ENCODE peak calls at places on chromosomes 5 and 9, in four cellular contexts. One of them, this sample, is unnamed.

GRCh38 chr9:93567271-93567959 is 9.0 kb upstream of the PHF2 start:
- DNase-seq in Karpas-422: no peak
- DNase-seq in ovary: no peak
- DNase-seq in IMR-90: no peak
- DNase-seq in this sample: no peak

GRCh38 chr5:118806571-118806970 is 181.8 kb downstream of the DTWD2 start:
- DNase-seq in ovary: no peak
- DNase-seq in IMR-90: no peak
- DNase-seq in Karpas-422: no peak
- DNase-seq in this sample: no peak

GRCh38 chr5:111681791-111682190 is 75.2 kb downstream of the NREP start:
- DNase-seq in IMR-90: peak
- DNase-seq in ovary: no peak
- DNase-seq in Karpas-422: peak
- DNase-seq in this sample: no peak

GRCh38 chr5:71860048-71860447 is 141.0 kb downstream of the CARTPT start:
- DNase-seq in Karpas-422: no peak
- DNase-seq in ovary: no peak
- DNase-seq in IMR-90: no peak
- DNase-seq in this sample: no peak

GRCh38 chr9:27491164-27491563 is 32.9 kb upstream of the IFNK start:
- DNase-seq in IMR-90: no peak
- DNase-seq in ovary: no peak
- DNase-seq in Karpas-422: no peak
- DNase-seq in this sample: no peak

GRCh38 chr5:1975406-1975715 is 92.6 kb upstream of the IRX4 start:
- DNase-seq in IMR-90: no peak
- DNase-seq in Karpas-422: no peak
- DNase-seq in ovary: no peak
- DNase-seq in this sample: no peak

GRCh38 chr5:148913985-148914421 is 87.6 kb downstream of the ADRB2 start:
- DNase-seq in Karpas-422: no peak
- DNase-seq in ovary: no peak
- DNase-seq in IMR-90: peak
- DNase-seq in this sample: no peak

GRCh38 chr9:86500667-86501435 is 146.6 kb upstream of the TUT7 start:
- DNase-seq in ovary: no peak
- DNase-seq in IMR-90: peak
- DNase-seq in Karpas-422: no peak
- DNase-seq in this sample: no peak

GRCh38 chr5:41193462-41194166 is 19.7 kb downstream of the C6 start:
- DNase-seq in IMR-90: peak
- DNase-seq in Karpas-422: no peak
- DNase-seq in ovary: peak
- DNase-seq in this sample: peak

GRCh38 chr5:74237746-74238145 is 402.8 kb downstream of the ENC1 start:
- DNase-seq in IMR-90: no peak
- DNase-seq in Karpas-422: no peak
- DNase-seq in ovary: no peak
- DNase-seq in this sample: no peak

GRCh38 chr5:175444060-175444904 is at the start of gene DRD1:
- DNase-seq in ovary: no peak
- DNase-seq in IMR-90: peak
- DNase-seq in Karpas-422: peak
- DNase-seq in this sample: peak

GRCh38 chr5:90843443-90843842 is 284.8 kb downstream of the ADGRV1 start:
- DNase-seq in IMR-90: no peak
- DNase-seq in Karpas-422: no peak
- DNase-seq in ovary: no peak
- DNase-seq in this sample: no peak

GRCh38 chr5:17243287-17244063 is 26.0 kb downstream of the BASP1 start:
- DNase-seq in IMR-90: no peak
- DNase-seq in ovary: no peak
- DNase-seq in Karpas-422: no peak
- DNase-seq in this sample: no peak

GRCh38 chr9:127812009-127812408 is 9.3 kb downstream of the FPGS start:
- DNase-seq in ovary: no peak
- DNase-seq in Karpas-422: no peak
- DNase-seq in IMR-90: no peak
- DNase-seq in this sample: no peak

GRCh38 chr5:90421136-90421535 is 11.6 kb upstream of the CETN3 start:
- DNase-seq in ovary: no peak
- DNase-seq in Karpas-422: peak
- DNase-seq in IMR-90: peak
- DNase-seq in this sample: no peak

GRCh38 chr9:710951-711745 is 130.3 kb upstream of the DMRT1 start:
- DNase-seq in Karpas-422: no peak
- DNase-seq in ovary: no peak
- DNase-seq in IMR-90: no peak
- DNase-seq in this sample: no peak

GRCh38 chr5:140345919-140346347 is 470 bp downstream of the HBEGF start:
- DNase-seq in ovary: peak
- DNase-seq in Karpas-422: no peak
- DNase-seq in IMR-90: peak
- DNase-seq in this sample: peak

GRCh38 chr5:10760976-10761841 is at the start of gene DAP:
- DNase-seq in ovary: peak
- DNase-seq in Karpas-422: peak
- DNase-seq in IMR-90: peak
- DNase-seq in this sample: peak

GRCh38 chr9:126635661-126636439 is 22.1 kb downstream of the LMX1B start:
- DNase-seq in IMR-90: no peak
- DNase-seq in ovary: no peak
- DNase-seq in Karpas-422: no peak
- DNase-seq in this sample: no peak

GRCh38 chr5:145834554-145834916 is 607 bp downstream of the PRELID2 start:
- DNase-seq in ovary: no peak
- DNase-seq in IMR-90: no peak
- DNase-seq in Karpas-422: no peak
- DNase-seq in this sample: no peak

GRCh38 chr5:159669559-159669958 is 246.7 kb upstream of the ADRA1B start:
- DNase-seq in IMR-90: no peak
- DNase-seq in Karpas-422: no peak
- DNase-seq in ovary: no peak
- DNase-seq in this sample: no peak

GRCh38 chr5:56270058-56270457 is 36.9 kb upstream of the ANKRD55 start:
- DNase-seq in ovary: no peak
- DNase-seq in IMR-90: no peak
- DNase-seq in Karpas-422: peak
- DNase-seq in this sample: no peak

GRCh38 chr5:158951951-158952545 is 147.7 kb downstream of the EBF1 start:
- DNase-seq in IMR-90: no peak
- DNase-seq in ovary: no peak
- DNase-seq in Karpas-422: peak
- DNase-seq in this sample: no peak

GRCh38 chr5:40754381-40755092 is 1.2 kb downstream of the TTC33 start:
- DNase-seq in IMR-90: peak
- DNase-seq in Karpas-422: peak
- DNase-seq in ovary: no peak
- DNase-seq in this sample: no peak

GRCh38 chr9:122370869-122371467 is at the start of gene PTGS1:
- DNase-seq in IMR-90: peak
- DNase-seq in Karpas-422: peak
- DNase-seq in ovary: no peak
- DNase-seq in this sample: no peak

GRCh38 chr9:89969156-89969566 is 364.3 kb downstream of the GADD45G start:
- DNase-seq in Karpas-422: no peak
- DNase-seq in IMR-90: peak
- DNase-seq in ovary: no peak
- DNase-seq in this sample: no peak

GRCh38 chr5:115873392-115873791 is 31.7 kb downstream of the AP3S1 start:
- DNase-seq in IMR-90: peak
- DNase-seq in ovary: no peak
- DNase-seq in Karpas-422: no peak
- DNase-seq in this sample: no peak

GRCh38 chr9:120989065-120989464 is 61.0 kb downstream of the C5 start:
- DNase-seq in IMR-90: no peak
- DNase-seq in ovary: no peak
- DNase-seq in Karpas-422: no peak
- DNase-seq in this sample: no peak

GRCh38 chr5:178859625-178860521 is at the start of gene ZNF354B:
- DNase-seq in ovary: peak
- DNase-seq in Karpas-422: peak
- DNase-seq in IMR-90: peak
- DNase-seq in this sample: peak

GRCh38 chr9:5671711-5672353 is 42.9 kb downstream of the RIC1 start:
- DNase-seq in Karpas-422: no peak
- DNase-seq in ovary: no peak
- DNase-seq in IMR-90: no peak
- DNase-seq in this sample: no peak

GRCh38 chr5:171492781-171493180 is 73.3 kb downstream of the FGF18 start:
- DNase-seq in ovary: no peak
- DNase-seq in IMR-90: no peak
- DNase-seq in Karpas-422: no peak
- DNase-seq in this sample: no peak

DNA sequence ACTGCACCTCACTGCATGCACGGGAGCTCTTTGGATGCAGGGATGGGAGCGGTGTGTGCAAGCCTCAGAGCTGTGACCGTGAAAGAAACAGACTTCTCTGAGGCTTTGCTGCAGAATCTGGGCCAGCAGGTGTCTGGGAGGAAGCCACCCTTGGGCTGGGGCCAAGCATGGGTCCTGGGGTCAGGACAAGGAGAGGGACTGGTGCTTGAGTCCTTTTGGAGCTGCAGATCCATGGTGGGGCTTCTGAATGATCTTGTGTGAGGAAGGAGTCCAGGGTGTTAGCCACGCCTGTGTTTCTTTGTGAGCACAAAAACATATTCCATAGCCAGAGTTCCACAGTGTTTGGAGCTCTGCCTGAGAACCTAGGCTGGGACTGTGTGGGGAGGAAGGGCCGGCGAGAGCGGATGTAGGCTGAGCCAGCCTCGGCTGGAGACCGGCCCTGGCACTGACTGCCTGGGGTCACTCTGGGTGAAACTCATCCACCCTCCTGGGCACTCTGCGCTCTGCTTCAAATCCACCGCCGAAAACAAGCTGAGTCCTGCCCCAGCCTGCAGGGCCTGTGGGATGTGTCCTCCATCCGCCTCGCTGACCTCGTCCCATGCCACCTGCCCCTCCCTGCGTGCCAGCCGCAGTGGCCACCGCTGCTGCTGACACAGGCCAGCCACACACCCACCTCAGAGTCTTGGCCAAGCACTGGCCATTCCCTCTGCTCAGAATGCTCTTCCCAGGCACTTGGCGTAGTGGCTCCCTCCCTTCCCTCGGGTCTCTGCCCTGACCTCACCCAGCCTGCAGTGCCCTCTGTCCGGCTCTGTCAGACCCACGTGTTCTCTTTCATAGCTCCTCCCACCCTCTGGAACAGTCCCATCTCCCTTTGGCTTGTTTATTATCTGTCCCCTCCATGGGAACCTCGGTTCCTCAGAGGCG is 26.7 kb downstream of the ERGIC1 start:
- DNase-seq in IMR-90: peak
- DNase-seq in ovary: peak
- DNase-seq in Karpas-422: no peak
- DNase-seq in this sample: peak
- H3K27ac ChIP-seq in IMR-90: peak
- H3K27ac ChIP-seq in ovary: peak
- H3K27ac ChIP-seq in Karpas-422: no peak
- H3K27ac ChIP-seq in this sample: peak

DNA sequence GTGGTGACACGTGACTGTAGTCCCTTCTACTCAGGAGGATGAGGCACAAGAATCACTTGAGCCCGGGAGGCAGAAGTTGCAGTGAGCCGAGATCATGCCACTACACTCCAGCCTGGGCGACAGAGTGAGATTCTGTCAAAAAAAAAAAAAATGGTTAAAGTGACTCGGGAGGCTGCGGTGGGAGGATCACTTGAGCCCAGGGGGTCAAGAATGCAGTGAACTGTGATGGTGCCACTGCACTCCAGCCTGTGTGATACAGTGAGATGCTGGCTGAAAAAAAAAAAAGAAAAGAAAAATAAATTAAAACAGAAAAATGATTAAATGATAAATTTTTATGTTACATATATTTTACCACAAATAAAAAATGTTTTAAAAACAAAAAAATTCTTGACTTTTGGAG is 51.9 kb downstream of the KLF4 start:
- DNase-seq in Karpas-422: no peak
- DNase-seq in ovary: no peak
- DNase-seq in IMR-90: no peak
- DNase-seq in this sample: no peak
- H3K27ac ChIP-seq in Karpas-422: no peak
- H3K27ac ChIP-seq in ovary: no peak
- H3K27ac ChIP-seq in IMR-90: no peak
- H3K27ac ChIP-seq in this sample: no peak

GRCh38 chr9:136685792-136686533 is 1.3 kb downstream of the AGPAT2 start:
- DNase-seq in ovary: no peak
- DNase-seq in Karpas-422: no peak
- DNase-seq in IMR-90: no peak
- DNase-seq in this sample: no peak
- H3K27ac ChIP-seq in ovary: no peak
- H3K27ac ChIP-seq in Karpas-422: no peak
- H3K27ac ChIP-seq in IMR-90: peak
- H3K27ac ChIP-seq in this sample: no peak

DNA sequence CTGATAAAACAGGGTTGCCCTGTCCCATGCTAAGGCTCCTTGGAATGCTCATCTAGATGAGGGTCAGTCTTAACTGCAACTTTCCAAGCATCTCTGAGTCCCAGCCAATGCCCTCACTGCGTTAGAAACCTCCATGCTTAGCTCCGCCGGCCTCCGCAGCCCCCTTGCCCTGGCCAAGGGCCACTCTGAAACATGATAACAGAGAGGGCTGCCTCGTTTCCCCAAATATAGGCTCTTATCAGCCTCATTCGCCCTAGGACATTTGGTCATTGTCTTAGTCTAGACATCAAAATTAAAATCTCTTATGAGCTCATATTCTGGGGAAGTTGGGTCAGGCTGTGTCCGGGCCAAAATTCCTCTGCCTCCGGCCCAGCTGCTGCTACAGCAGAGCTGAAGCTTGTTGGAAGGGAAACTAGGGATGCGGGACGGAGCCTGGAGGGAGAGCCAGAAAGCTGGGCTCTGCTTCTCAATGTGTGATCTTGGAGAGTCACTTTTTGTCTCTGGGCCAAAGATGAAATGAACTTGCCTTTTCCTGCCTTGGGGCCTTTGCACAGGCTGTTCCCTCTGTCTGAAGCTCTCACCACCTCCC is 191.2 kb downstream of the RGS3 start:
- DNase-seq in IMR-90: no peak
- DNase-seq in ovary: peak
- DNase-seq in Karpas-422: no peak
- DNase-seq in this sample: no peak
- H3K27ac ChIP-seq in IMR-90: no peak
- H3K27ac ChIP-seq in ovary: no peak
- H3K27ac ChIP-seq in Karpas-422: no peak
- H3K27ac ChIP-seq in this sample: no peak

DNA sequence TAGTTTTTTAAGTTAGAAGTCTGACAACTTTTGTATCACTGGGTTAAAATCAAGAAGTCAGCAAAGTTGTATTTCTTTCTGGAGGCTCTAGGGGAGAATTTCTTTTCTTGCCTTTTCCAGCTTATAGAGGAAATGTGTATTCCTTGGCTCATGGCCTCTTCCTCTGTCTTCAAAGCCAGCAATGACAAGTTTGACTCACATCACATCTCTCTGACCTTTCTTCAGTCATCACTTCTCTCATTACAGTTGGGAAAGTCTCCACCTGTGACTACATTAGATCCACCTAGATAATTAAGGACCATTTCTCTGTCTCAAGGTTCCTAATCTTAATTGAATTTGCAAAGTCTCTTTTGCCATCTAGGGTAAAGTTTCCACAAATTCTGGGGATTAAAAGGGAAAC is 339.9 kb downstream of the TENT4A start:
- DNase-seq in Karpas-422: no peak
- DNase-seq in IMR-90: no peak
- DNase-seq in ovary: no peak
- DNase-seq in this sample: no peak
- H3K27ac ChIP-seq in Karpas-422: no peak
- H3K27ac ChIP-seq in IMR-90: no peak
- H3K27ac ChIP-seq in ovary: no peak
- H3K27ac ChIP-seq in this sample: no peak

This sample was measured in substantia nigra.